ENCODE peak calls at places on chromosome 22, in five cellular contexts. Z is fibroblast of mammary gland; W is fibroblast of pulmonary artery; T is GM19239; K is stimulated activated CD4-positive, alpha-beta T cell treated with anti-CD3 and anti-CD28 coated beads, Interleukin-1b, Interleukin-23, amount 100 ng/mL, for 24 hours. G is an unnamed sample.

GRCh38 chr22:50017701-50018224 is 5.2 kb upstream of the IL17REL start:
- DNase-seq in Z (no peak), K (no peak), W (no peak), T (no peak), G (no peak)

GRCh38 chr22:23008887-23009286 is 61.4 kb upstream of the GNAZ start:
- DNase-seq in K (no peak), Z (no peak), T (no peak), W (no peak), G (no peak)

GRCh38 chr22:43126506-43127165 is 16.1 kb downstream of the BIK start:
- DNase-seq in Z (peak), T (no peak), W (peak), K (no peak), G (no peak)

GRCh38 chr22:24398409-24398808 is 29.0 kb upstream of the ADORA2A start:
- DNase-seq in Z (no peak), K (no peak), W (no peak), T (no peak), G (no peak)

GRCh38 chr22:47287516-47287915 is 525.1 kb downstream of the TBC1D22A start:
- DNase-seq in W (no peak), T (no peak), Z (no peak), K (no peak), G (no peak)

GRCh38 chr22:44879301-44879680 is 126.9 kb downstream of the ARHGAP8 start:
- DNase-seq in W (no peak), K (no peak), T (no peak), Z (no peak), G (no peak)

GRCh38 chr22:17191163-17191562 is 28.1 kb downstream of the ADA2 start:
- DNase-seq in T (no peak), W (no peak), Z (peak), K (no peak), G (no peak)

GRCh38 chr22:22877523-22878210 is 9.9 kb upstream of the IGLL5 start:
- DNase-seq in Z (peak), W (peak), T (no peak), K (peak), G (peak)

GRCh38 chr22:25081409-25081824 is 118.2 kb upstream of the CRYBB3 start:
- DNase-seq in W (peak), T (peak), K (peak), Z (peak), G (no peak)

GRCh38 chr22:34055525-34056200 is 135.4 kb upstream of the LARGE1 start:
- DNase-seq in T (no peak), Z (no peak), W (no peak), K (no peak), G (no peak)

GRCh38 chr22:20771918-20772625 is 1.8 kb upstream of the SERPIND1 start:
- DNase-seq in Z (no peak), K (no peak), T (no peak), W (no peak), G (no peak)

GRCh38 chr22:35380537-35381423 is at the start of gene HMOX1:
- DNase-seq in Z (peak), T (peak), K (no peak), W (peak), G (peak)

GRCh38 chr22:29871684-29872083 is 11.3 kb upstream of the MTMR3 start:
- DNase-seq in Z (no peak), T (no peak), W (no peak), K (no peak), G (no peak)